ENCODE peak calls at places on chromosomes 5 and 9, in four cellular contexts. S is amniotic stem cell, Q is MCF 10A, L is SJSA1. B is an unnamed sample.

GRCh38 chr9:135343733-135344522 is 135.7 kb upstream of the PPP1R26 start:
- DNase-seq in S (no peak), L (peak), Q (peak), B (no peak)

GRCh38 chr5:7759951-7760580 is 90.9 kb downstream of the CFAP90 start:
- DNase-seq in Q (peak), S (no peak), L (no peak), B (no peak)

GRCh38 chr5:147567917-147568598 is 58.2 kb upstream of the DPYSL3 start:
- DNase-seq in Q (peak), S (no peak), L (peak), B (no peak)

GRCh38 chr5:146880985-146881384 is 2.4 kb upstream of the PPP2R2B start:
- DNase-seq in Q (no peak), S (no peak), L (no peak), B (no peak)

GRCh38 chr9:34125681-34126206 is 754 bp downstream of the DCAF12 start:
- DNase-seq in Q (peak), L (no peak), S (no peak), B (no peak)

GRCh38 chr5:74040811-74041491 is 415.0 kb downstream of the ARHGEF28 start:
- DNase-seq in L (peak), S (no peak), Q (no peak), B (no peak)

GRCh38 chr5:163893301-163893700 is 387.9 kb downstream of the MAT2B start:
- DNase-seq in S (no peak), Q (peak), L (no peak), B (no peak)

GRCh38 chr9:34493972-34494535 is 28.7 kb downstream of the ENHO start:
- DNase-seq in Q (peak), S (no peak), L (no peak), B (no peak)

GRCh38 chr5:16666140-16666860 is 49.5 kb upstream of the RETREG1 start:
- DNase-seq in L (no peak), S (no peak), Q (no peak), B (no peak)

GRCh38 chr5:178422400-178422775 is 167.8 kb downstream of the COL23A1 start:
- DNase-seq in S (no peak), Q (no peak), L (no peak), B (no peak)

GRCh38 chr9:87350915-87351314 is 146.8 kb upstream of the DAPK1 start:
- DNase-seq in L (peak), S (peak), Q (no peak), B (no peak)

GRCh38 chr5:114450516-114450909 is 88.6 kb downstream of the KCNN2 start:
- DNase-seq in Q (peak), L (no peak), S (peak), B (no peak)

GRCh38 chr5:89293849-89294248 is 410.9 kb upstream of the MEF2C start:
- DNase-seq in Q (no peak), L (no peak), S (no peak), B (peak)

GRCh38 chr5:106964102-106964501 is 706.6 kb downstream of the EFNA5 start:
- DNase-seq in Q (peak), L (no peak), S (no peak), B (no peak)

GRCh38 chr5:56557198-56557597 is 258.2 kb upstream of the MAP3K1 start:
- DNase-seq in S (no peak), L (peak), Q (no peak), B (no peak)

GRCh38 chr9:77978086-77978781 is 53.4 kb downstream of the GNAQ start:
- DNase-seq in L (no peak), S (no peak), Q (no peak), B (no peak)

GRCh38 chr5:142618125-142618524 is 67.8 kb downstream of the FGF1 start:
- DNase-seq in S (no peak), L (no peak), Q (no peak), B (no peak)

GRCh38 chr9:8259028-8259427 is 459.4 kb upstream of the DMAC1 start:
- DNase-seq in Q (no peak), S (no peak), L (no peak), B (no peak)

GRCh38 chr5:93721511-93721910 is 19.9 kb downstream of the POU5F2 start:
- DNase-seq in Q (no peak), L (no peak), S (no peak), B (no peak)

GRCh38 chr5:157651623-157652376 is 438 bp downstream of the SOX30 start:
- DNase-seq in S (no peak), L (no peak), Q (no peak), B (no peak)

GRCh38 chr5:37005946-37006540 is 129.5 kb downstream of the NIPBL start:
- DNase-seq in S (no peak), L (peak), Q (peak), B (no peak)

GRCh38 chr9:22114956-22115355 is 105.9 kb upstream of the CDKN2B start:
- DNase-seq in L (peak), Q (no peak), S (no peak), B (no peak)

GRCh38 chr5:71932649-71933338 is 174.5 kb upstream of the MAP1B start:
- DNase-seq in S (no peak), L (peak), Q (peak), B (no peak)

GRCh38 chr5:143002459-143003327 is 232.5 kb downstream of the ARHGAP26 start:
- DNase-seq in Q (peak), S (peak), L (peak), B (peak)

GRCh38 chr5:180251141-180251540 is 40.7 kb downstream of the MAPK9 start:
- DNase-seq in L (no peak), Q (no peak), S (no peak), B (no peak)

GRCh38 chr5:42230839-42231238 is 192.4 kb upstream of the GHR start:
- DNase-seq in S (no peak), Q (no peak), L (no peak), B (no peak)

GRCh38 chr5:9466677-9467076 is 79.2 kb downstream of the SEMA5A start:
- DNase-seq in Q (no peak), S (no peak), L (no peak), B (no peak)

GRCh38 chr5:153756540-153756939 is 266.1 kb downstream of the GRIA1 start:
- DNase-seq in S (no peak), L (no peak), Q (peak), B (no peak)

GRCh38 chr5:179795049-179795862 is 1.5 kb downstream of the LTC4S start:
- DNase-seq in Q (peak), S (no peak), L (no peak), B (no peak)

GRCh38 chr9:77601476-77602056 is 46.6 kb downstream of the GNA14 start:
- DNase-seq in S (no peak), L (no peak), Q (no peak), B (no peak)

GRCh38 chr5:16312786-16313185 is 133.2 kb upstream of the MARCHF11 start:
- DNase-seq in L (no peak), S (no peak), Q (no peak), B (no peak)

GRCh38 chr5:74396913-74397606 is 243.5 kb downstream of the ENC1 start:
- DNase-seq in Q (no peak), S (no peak), L (no peak), B (no peak)

GRCh38 chr5:10448754-10449345 is 7.2 kb downstream of the ROPN1L start:
- DNase-seq in S (no peak), Q (no peak), L (no peak), B (no peak)

GRCh38 chr5:3361811-3362605 is 233.6 kb upstream of the IRX1 start:
- DNase-seq in L (no peak), S (no peak), Q (no peak), B (no peak)

GRCh38 chr9:99299214-99300102 is 77.4 kb downstream of the SEC61B start:
- DNase-seq in Q (peak), S (peak), L (peak), B (peak)

GRCh38 chr5:14407746-14408175 is 173.8 kb upstream of the OTULINL start:
- DNase-seq in Q (no peak), L (no peak), S (no peak), B (no peak)

GRCh38 chr5:81408496-81408895 is 14.6 kb upstream of the ACOT12 start:
- DNase-seq in Q (no peak), L (no peak), S (no peak), B (no peak)

GRCh38 chr9:129486496-129487306 is 134.2 kb downstream of the C9orf50 start:
- DNase-seq in S (no peak), Q (peak), L (no peak), B (no peak)

B was measured in AG04449.